ENCODE peak calls at places on chromosomes 12 and 14, in seven cellular contexts. One of them, this sample, is unnamed.

GRCh38 chr14:24185741-24186140 is 2.9 kb downstream of the IPO4 start:
- DNase-seq in mesenchymal stem cell: no peak
- DNase-seq in mesendoderm: no peak
- DNase-seq in H9: no peak
- DNase-seq in H1: no peak
- DNase-seq in trophoblast cell: no peak
- DNase-seq in IMR-90: no peak
- DNase-seq in this sample: no peak

GRCh38 chr14:23163830-23164229 is 19.6 kb downstream of the SLC7A8 start:
- DNase-seq in trophoblast cell: no peak
- DNase-seq in H9: no peak
- DNase-seq in mesenchymal stem cell: no peak
- DNase-seq in mesendoderm: no peak
- DNase-seq in IMR-90: no peak
- DNase-seq in H1: no peak
- DNase-seq in this sample: no peak

GRCh38 chr12:52248541-52249035 is 15.5 kb downstream of the KRT7 start:
- DNase-seq in H1: no peak
- DNase-seq in mesenchymal stem cell: no peak
- DNase-seq in IMR-90: no peak
- DNase-seq in H9: peak
- DNase-seq in mesendoderm: no peak
- DNase-seq in trophoblast cell: peak
- DNase-seq in this sample: no peak

GRCh38 chr14:53938126-53938671 is 18.4 kb downstream of the BMP4 start:
- DNase-seq in IMR-90: no peak
- DNase-seq in H1: no peak
- DNase-seq in mesenchymal stem cell: no peak
- DNase-seq in H9: no peak
- DNase-seq in trophoblast cell: no peak
- DNase-seq in mesendoderm: no peak
- DNase-seq in this sample: no peak

GRCh38 chr12:89106950-89107349 is 245.4 kb downstream of the DUSP6 start:
- DNase-seq in IMR-90: no peak
- DNase-seq in mesendoderm: no peak
- DNase-seq in mesenchymal stem cell: no peak
- DNase-seq in trophoblast cell: no peak
- DNase-seq in H1: no peak
- DNase-seq in H9: no peak
- DNase-seq in this sample: no peak

GRCh38 chr14:73778736-73779135 is 64.6 kb upstream of the PNMA1 start:
- DNase-seq in IMR-90: no peak
- DNase-seq in trophoblast cell: no peak
- DNase-seq in mesenchymal stem cell: no peak
- DNase-seq in H9: no peak
- DNase-seq in H1: no peak
- DNase-seq in mesendoderm: no peak
- DNase-seq in this sample: no peak

GRCh38 chr14:77023001-77023996 is 5.2 kb downstream of the IRF2BPL start:
- DNase-seq in H1: no peak
- DNase-seq in IMR-90: peak
- DNase-seq in mesenchymal stem cell: peak
- DNase-seq in H9: peak
- DNase-seq in trophoblast cell: peak
- DNase-seq in mesendoderm: peak
- DNase-seq in this sample: no peak

GRCh38 chr12:93087836-93088610 is 158.9 kb upstream of the EEA1 start:
- DNase-seq in mesendoderm: no peak
- DNase-seq in mesenchymal stem cell: peak
- DNase-seq in IMR-90: no peak
- DNase-seq in H9: no peak
- DNase-seq in trophoblast cell: no peak
- DNase-seq in H1: no peak
- DNase-seq in this sample: no peak

GRCh38 chr12:43462741-43463140 is 89.3 kb downstream of the ADAMTS20 start:
- DNase-seq in IMR-90: no peak
- DNase-seq in mesenchymal stem cell: no peak
- DNase-seq in H9: no peak
- DNase-seq in mesendoderm: no peak
- DNase-seq in H1: no peak
- DNase-seq in trophoblast cell: no peak
- DNase-seq in this sample: no peak

GRCh38 chr12:1532367-1532752 is 62.0 kb downstream of the FBXL14 start:
- DNase-seq in IMR-90: no peak
- DNase-seq in mesenchymal stem cell: no peak
- DNase-seq in H9: peak
- DNase-seq in H1: no peak
- DNase-seq in trophoblast cell: no peak
- DNase-seq in mesendoderm: no peak
- DNase-seq in this sample: no peak

GRCh38 chr14:54572316-54572715 is 5.4 kb downstream of the SAMD4A start:
- DNase-seq in mesenchymal stem cell: peak
- DNase-seq in trophoblast cell: peak
- DNase-seq in H9: peak
- DNase-seq in H1: no peak
- DNase-seq in IMR-90: no peak
- DNase-seq in mesendoderm: peak
- DNase-seq in this sample: no peak

GRCh38 chr12:110741795-110742717 is 635 bp downstream of the PPP1CC start:
- DNase-seq in IMR-90: peak
- DNase-seq in H9: no peak
- DNase-seq in H1: no peak
- DNase-seq in mesendoderm: peak
- DNase-seq in mesenchymal stem cell: peak
- DNase-seq in trophoblast cell: peak
- DNase-seq in this sample: peak

GRCh38 chr14:94450722-94451090 is 1.9 kb downstream of the SERPINA11 start:
- DNase-seq in trophoblast cell: no peak
- DNase-seq in H1: no peak
- DNase-seq in IMR-90: no peak
- DNase-seq in mesenchymal stem cell: no peak
- DNase-seq in mesendoderm: no peak
- DNase-seq in H9: no peak
- DNase-seq in this sample: no peak

GRCh38 chr14:103657466-103657865 is 28.5 kb downstream of the KLC1 start:
- DNase-seq in mesendoderm: no peak
- DNase-seq in IMR-90: peak
- DNase-seq in mesenchymal stem cell: no peak
- DNase-seq in H9: no peak
- DNase-seq in H1: no peak
- DNase-seq in trophoblast cell: peak
- DNase-seq in this sample: no peak

DNA sequence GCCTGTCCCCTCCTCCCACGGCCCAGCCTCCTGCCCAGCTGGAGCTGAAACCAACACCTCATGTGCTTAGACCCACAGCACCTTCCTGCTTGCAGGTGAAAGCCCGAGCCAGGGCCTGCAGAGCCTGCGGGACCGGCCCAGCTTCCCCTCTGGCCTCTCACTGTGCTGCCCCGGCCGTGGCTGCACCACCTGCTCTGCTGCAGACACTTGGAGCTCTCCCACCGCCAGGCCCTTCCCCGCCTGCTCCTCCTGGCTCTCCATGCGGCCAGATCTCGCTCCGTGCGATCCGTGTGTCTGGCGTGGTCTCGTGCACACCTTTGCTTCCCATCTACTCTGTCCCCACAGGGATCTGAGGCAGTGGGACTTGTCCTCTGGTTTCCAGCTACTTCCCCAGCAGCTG is 72.2 kb upstream of the FBRSL1 start:
- DNase-seq in trophoblast cell: no peak
- DNase-seq in mesenchymal stem cell: no peak
- DNase-seq in H9: no peak
- DNase-seq in H1: no peak
- DNase-seq in IMR-90: no peak
- DNase-seq in mesendoderm: no peak
- DNase-seq in this sample: no peak
- H3K18ac ChIP-seq in trophoblast cell: no peak
- H3K18ac ChIP-seq in mesenchymal stem cell: no peak
- H3K18ac ChIP-seq in H9: no peak
- H3K18ac ChIP-seq in H1: no peak
- H3K18ac ChIP-seq in IMR-90: no peak
- H3K18ac ChIP-seq in mesendoderm: no peak
- H3K18ac ChIP-seq in this sample: peak

DNA sequence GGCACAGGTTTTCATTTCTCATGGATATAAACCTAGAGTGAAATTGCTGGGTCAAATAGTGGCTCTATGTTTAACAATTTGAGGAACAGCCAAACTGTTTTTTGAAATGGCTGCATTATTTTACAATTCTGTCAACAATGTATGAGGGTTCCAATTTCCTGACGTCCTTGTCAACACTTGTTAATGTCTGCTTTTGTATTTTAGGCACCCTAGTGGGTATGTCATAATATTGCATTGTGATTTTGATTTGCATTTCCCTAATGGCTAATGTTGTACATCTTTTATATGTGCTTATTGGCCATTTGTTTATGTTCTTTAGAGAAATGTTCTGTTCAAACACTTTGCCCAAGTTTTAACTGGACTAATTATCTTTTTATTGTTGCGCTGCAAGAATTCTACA is 93.2 kb downstream of the GPR65 start:
- DNase-seq in mesendoderm: no peak
- DNase-seq in mesenchymal stem cell: no peak
- DNase-seq in H1: no peak
- DNase-seq in H9: no peak
- DNase-seq in IMR-90: no peak
- DNase-seq in trophoblast cell: no peak
- DNase-seq in this sample: no peak
- H2AK5ac ChIP-seq in mesendoderm: no peak
- H2AK5ac ChIP-seq in mesenchymal stem cell: no peak
- H2AK5ac ChIP-seq in H1: no peak
- H2AK5ac ChIP-seq in H9: no peak
- H2AK5ac ChIP-seq in IMR-90: no peak
- H2AK5ac ChIP-seq in trophoblast cell: no peak
- H2AK5ac ChIP-seq in this sample: no peak

GRCh38 chr12:95789126-95790024 is 1.2 kb downstream of the NTN4 start:
- DNase-seq in mesenchymal stem cell: peak
- DNase-seq in trophoblast cell: peak
- DNase-seq in mesendoderm: peak
- DNase-seq in IMR-90: peak
- DNase-seq in H9: peak
- DNase-seq in H1: no peak
- DNase-seq in this sample: peak
- H3K18ac ChIP-seq in mesenchymal stem cell: no peak
- H3K18ac ChIP-seq in trophoblast cell: no peak
- H3K18ac ChIP-seq in mesendoderm: peak
- H3K18ac ChIP-seq in IMR-90: peak
- H3K18ac ChIP-seq in H9: no peak
- H3K18ac ChIP-seq in H1: no peak
- H3K18ac ChIP-seq in this sample: peak

DNA sequence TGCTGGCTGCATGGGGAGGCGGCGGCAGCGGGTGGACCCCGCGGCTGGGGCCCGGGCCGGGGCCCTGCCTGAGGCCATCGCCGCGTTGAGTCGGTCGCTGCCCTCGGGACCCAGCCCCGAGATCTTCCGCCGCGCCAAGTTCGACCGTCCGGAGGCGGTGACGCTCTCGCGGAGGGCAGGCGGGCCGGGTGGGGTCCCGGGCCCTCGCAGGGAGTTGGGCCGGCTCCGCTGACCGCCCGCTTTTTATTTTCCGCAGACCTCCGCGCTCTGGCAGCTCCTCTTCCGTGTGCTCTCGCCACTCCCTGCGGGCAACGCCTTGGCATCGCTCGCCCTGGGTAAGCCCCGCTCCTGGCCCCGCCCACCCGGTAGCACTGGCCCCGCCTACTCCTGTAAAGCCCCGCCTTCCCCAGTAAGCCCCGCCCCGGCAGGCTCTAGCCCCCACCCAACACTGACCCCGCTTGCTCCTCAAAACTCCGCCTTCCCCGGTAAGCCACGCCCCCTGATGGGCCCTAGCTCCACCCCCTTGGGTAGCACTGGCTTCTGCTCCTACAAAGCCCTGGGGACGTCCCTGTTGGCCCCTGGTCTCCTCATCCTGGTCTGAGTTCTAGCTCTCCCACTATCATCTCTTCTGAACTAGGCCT is 440 bp downstream of the TEDC1 start:
- DNase-seq in trophoblast cell: peak
- DNase-seq in IMR-90: peak
- DNase-seq in mesendoderm: peak
- DNase-seq in H9: peak
- DNase-seq in H1: no peak
- DNase-seq in mesenchymal stem cell: peak
- DNase-seq in this sample: no peak
- H2AK5ac ChIP-seq in trophoblast cell: no peak
- H2AK5ac ChIP-seq in IMR-90: no peak
- H2AK5ac ChIP-seq in mesendoderm: no peak
- H2AK5ac ChIP-seq in H9: no peak
- H2AK5ac ChIP-seq in H1: no peak
- H2AK5ac ChIP-seq in mesenchymal stem cell: no peak
- H2AK5ac ChIP-seq in this sample: no peak

DNA sequence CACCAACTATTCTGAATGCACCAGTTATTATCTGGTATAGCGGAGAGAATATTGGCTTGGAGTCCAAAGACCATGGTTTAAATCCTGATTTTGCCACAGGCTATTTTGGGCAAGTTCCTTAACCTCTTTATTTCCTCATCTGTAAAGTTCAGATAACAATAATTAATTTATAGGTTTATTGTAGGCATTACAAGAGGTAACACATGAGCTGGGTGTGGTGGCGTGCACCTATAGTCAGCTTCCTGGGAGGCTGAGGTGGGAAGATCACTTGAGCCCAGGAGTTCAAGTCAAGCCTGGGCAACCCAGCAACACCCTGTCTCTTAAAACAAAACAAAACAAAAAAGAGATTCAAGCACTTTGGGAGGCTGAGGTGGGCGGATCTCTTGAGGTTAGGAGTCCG is 23.1 kb downstream of the PHLDA1 start:
- DNase-seq in H9: no peak
- DNase-seq in H1: no peak
- DNase-seq in trophoblast cell: no peak
- DNase-seq in mesenchymal stem cell: no peak
- DNase-seq in mesendoderm: no peak
- DNase-seq in IMR-90: no peak
- DNase-seq in this sample: no peak
- H3K18ac ChIP-seq in H9: no peak
- H3K18ac ChIP-seq in H1: no peak
- H3K18ac ChIP-seq in trophoblast cell: no peak
- H3K18ac ChIP-seq in mesenchymal stem cell: no peak
- H3K18ac ChIP-seq in mesendoderm: peak
- H3K18ac ChIP-seq in IMR-90: no peak
- H3K18ac ChIP-seq in this sample: no peak

DNA sequence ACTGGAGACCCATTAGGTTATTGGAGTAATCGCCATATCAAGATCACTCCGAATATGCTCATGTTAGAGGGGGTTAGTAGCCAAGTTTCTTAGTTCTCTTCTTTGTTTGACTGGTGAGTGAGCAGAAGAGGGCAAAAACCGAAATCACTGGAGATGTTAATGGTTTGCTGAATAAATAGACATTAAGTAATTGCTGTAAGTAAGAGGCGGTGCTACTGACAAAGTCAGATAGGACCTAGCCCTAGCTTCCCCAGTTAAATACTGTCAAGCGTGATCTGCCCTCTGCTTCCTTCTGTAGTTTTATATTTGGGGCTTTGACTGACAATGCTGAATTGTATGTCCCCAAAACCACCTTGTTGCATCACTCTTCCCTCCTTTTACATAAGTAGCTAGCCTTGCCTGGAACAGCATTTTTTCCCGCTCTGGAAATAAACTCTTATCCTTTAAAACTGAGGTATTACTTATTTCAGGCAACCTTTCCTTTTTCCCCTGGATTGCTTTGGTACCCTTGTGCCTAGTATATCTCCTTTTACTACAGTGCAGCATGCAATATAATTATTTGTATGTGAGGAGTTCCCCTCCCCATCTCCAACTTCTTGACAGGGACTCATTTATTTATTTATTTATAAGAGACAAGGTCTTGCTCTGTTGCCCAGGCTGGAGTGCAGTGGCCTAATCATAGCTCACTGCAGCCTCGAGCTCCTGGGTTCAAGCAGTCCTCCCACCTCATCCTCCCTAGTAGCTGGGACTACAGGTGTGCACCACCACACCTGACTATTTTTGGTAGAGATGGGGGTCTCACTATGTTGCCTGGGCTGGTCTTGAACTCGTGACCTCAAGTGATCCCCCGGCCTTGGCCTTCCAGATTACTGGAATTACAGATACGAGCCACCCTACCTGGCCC is 1.4 kb downstream of the SNRPF start:
- DNase-seq in trophoblast cell: no peak
- DNase-seq in H9: no peak
- DNase-seq in H1: no peak
- DNase-seq in mesendoderm: no peak
- DNase-seq in IMR-90: no peak
- DNase-seq in mesenchymal stem cell: no peak
- DNase-seq in this sample: no peak
- H2AK5ac ChIP-seq in trophoblast cell: no peak
- H2AK5ac ChIP-seq in H9: no peak
- H2AK5ac ChIP-seq in H1: no peak
- H2AK5ac ChIP-seq in mesendoderm: no peak
- H2AK5ac ChIP-seq in IMR-90: no peak
- H2AK5ac ChIP-seq in mesenchymal stem cell: no peak
- H2AK5ac ChIP-seq in this sample: no peak